ENCODE peak calls at places on chromosomes 16 and 17, in seven cellular contexts. W, R, A, U, K, D and Y are unnamed samples.

GRCh38 chr17:59754547-59754946 is 47.1 kb downstream of the VMP1 start:
- DNase-seq in R (peak), K (no peak), W (no peak), A (peak), D (no peak), U (peak), Y (peak)

GRCh38 chr16:85935957-85936760 is 37.2 kb downstream of the IRF8 start:
- DNase-seq in K (no peak), D (no peak), W (peak), R (no peak), U (no peak), A (peak), Y (no peak)

GRCh38 chr17:58289869-58290268 is 9.1 kb upstream of the MPO start:
- DNase-seq in W (no peak), D (peak), U (no peak), A (no peak), K (peak), R (no peak), Y (peak)

GRCh38 chr17:72311004-72311403 is 190.2 kb downstream of the SOX9 start:
- DNase-seq in A (no peak), D (no peak), R (no peak), U (no peak), K (no peak), W (no peak), Y (no peak)

GRCh38 chr17:36851230-36851629 is 86.0 kb upstream of the LHX1 start:
- DNase-seq in R (no peak), D (no peak), U (no peak), A (no peak), K (no peak), W (no peak), Y (no peak)

GRCh38 chr16:50614956-50615727 is 66.0 kb downstream of the SNX20 start:
- DNase-seq in R (no peak), W (no peak), D (no peak), U (no peak), A (no peak), K (no peak), Y (no peak)

GRCh38 chr17:74748279-74748528 is 224 bp upstream of the NHERF1 start:
- DNase-seq in W (no peak), K (no peak), A (no peak), D (no peak), U (no peak), R (no peak), Y (no peak)

GRCh38 chr17:3865166-3865565 is 19.1 kb upstream of the NCBP3 start:
- DNase-seq in K (no peak), A (no peak), W (no peak), U (no peak), R (no peak), D (no peak), Y (no peak)

GRCh38 chr17:72171703-72172670 is 51.2 kb downstream of the SOX9 start:
- DNase-seq in U (no peak), D (no peak), R (no peak), A (no peak), W (no peak), K (no peak), Y (no peak)

GRCh38 chr17:57962441-57963148 is 7.4 kb upstream of the CUEDC1 start:
- DNase-seq in W (no peak), U (no peak), K (no peak), D (peak), R (no peak), A (no peak), Y (no peak)

GRCh38 chr16:23729503-23730424 is 16.7 kb upstream of the ERN2 start:
- DNase-seq in D (no peak), R (no peak), W (no peak), A (no peak), U (peak), K (peak), Y (no peak)

GRCh38 chr17:36755586-36755985 is 154.2 kb downstream of the MRM1 start:
- DNase-seq in U (peak), R (no peak), K (peak), W (no peak), D (no peak), A (peak), Y (peak)

GRCh38 chr16:58049697-58050185 is 24.2 kb downstream of the MMP15 start:
- DNase-seq in A (no peak), K (no peak), D (no peak), W (no peak), U (no peak), R (no peak), Y (no peak)

GRCh38 chr17:76523084-76524037 is 14.1 kb downstream of the CYGB start:
- DNase-seq in U (peak), W (peak), D (peak), R (no peak), A (peak), K (peak), Y (peak)

GRCh38 chr17:73338050-73338491 is 26.3 kb upstream of the CDC42EP4 start:
- DNase-seq in R (no peak), A (no peak), W (no peak), D (no peak), U (peak), K (no peak), Y (no peak)

GRCh38 chr17:12821376-12821940 is 32.2 kb downstream of the ARHGAP44 start:
- DNase-seq in K (no peak), U (peak), D (no peak), A (no peak), W (no peak), R (no peak), Y (no peak)

GRCh38 chr16:62018301-62019060 is 17.8 kb downstream of the CDH8 start:
- DNase-seq in A (no peak), R (no peak), K (no peak), U (no peak), D (no peak), W (no peak), Y (no peak)

GRCh38 chr16:23188911-23189310 is 6.4 kb downstream of the SCNN1G start:
- DNase-seq in U (no peak), R (no peak), A (no peak), W (no peak), K (no peak), D (no peak), Y (no peak)

GRCh38 chr17:55210292-55210691 is 54.5 kb upstream of the HLF start:
- DNase-seq in D (no peak), W (no peak), U (no peak), A (no peak), R (no peak), K (no peak), Y (no peak)

GRCh38 chr17:6639651-6640535 is 618 bp downstream of the KIAA0753 start:
- DNase-seq in D (no peak), A (peak), U (peak), R (no peak), W (no peak), K (peak), Y (peak)

GRCh38 chr17:76011951-76012350 is 11.3 kb downstream of the CDK3 start:
- DNase-seq in D (no peak), W (no peak), U (no peak), A (no peak), K (no peak), R (no peak), Y (no peak)

GRCh38 chr16:14309906-14310305 is 238.8 kb downstream of the MRTFB start:
- DNase-seq in W (no peak), K (no peak), D (no peak), R (no peak), U (peak), A (peak), Y (no peak)

GRCh38 chr16:14427371-14427948 is 202.6 kb downstream of the PARN start:
- DNase-seq in A (no peak), R (no peak), K (no peak), W (no peak), D (no peak), U (no peak), Y (no peak)

GRCh38 chr16:71648162-71648561 is 22.2 kb downstream of the MARVELD3 start:
- DNase-seq in U (no peak), R (no peak), A (no peak), K (no peak), W (no peak), D (no peak), Y (no peak)

GRCh38 chr17:68768804-68769203 is 167.6 kb upstream of the FAM20A start:
- DNase-seq in R (no peak), K (no peak), U (no peak), D (no peak), A (no peak), W (no peak), Y (no peak)

GRCh38 chr16:76854234-76854633 is 336.8 kb upstream of the MON1B start:
- DNase-seq in K (no peak), D (no peak), U (peak), R (no peak), A (no peak), W (no peak), Y (no peak)

GRCh38 chr17:67439269-67439668 is 62.2 kb downstream of the PITPNC1 start:
- DNase-seq in A (no peak), R (no peak), D (no peak), W (no peak), K (no peak), U (no peak), Y (no peak)

GRCh38 chr17:45086865-45087495 is 25.9 kb downstream of the NMT1 start:
- DNase-seq in U (no peak), K (no peak), D (no peak), A (no peak), W (no peak), R (no peak), Y (no peak)

GRCh38 chr16:57365826-57366536 is 6.3 kb upstream of the CX3CL1 start:
- DNase-seq in U (no peak), R (no peak), A (no peak), D (no peak), W (no peak), K (no peak), Y (no peak)

GRCh38 chr16:12178251-12178990 is 201.9 kb downstream of the SNX29 start:
- DNase-seq in D (no peak), A (no peak), U (peak), K (peak), W (no peak), R (no peak), Y (no peak)

GRCh38 chr16:57258226-57258909 is 13.3 kb downstream of the ARL2BP start:
- DNase-seq in K (no peak), R (no peak), D (no peak), A (no peak), W (no peak), U (no peak), Y (no peak)

GRCh38 chr16:85462405-85463227 is 150.5 kb upstream of the GSE1 start:
- DNase-seq in R (no peak), A (no peak), K (peak), U (no peak), D (no peak), W (no peak), Y (peak)

GRCh38 chr16:15829460-15829859 is 27.4 kb downstream of the MYH11 start:
- DNase-seq in K (peak), W (no peak), A (no peak), D (no peak), U (peak), R (no peak), Y (no peak)